ENCODE peak calls at places on chromosomes 5 and 9, in seven cellular contexts. One of them, this sample, is unnamed.

GRCh38 chr5:14108170-14108996 is 34.8 kb upstream of the TRIO start:
- DNase-seq in K562: peak; percentile 81
- DNase-seq in NCI-H446 treated with DMSO at 0.1 percent for 48 hours: peak; percentile 70
- DNase-seq in HT1080: peak; percentile 39
- DNase-seq in activated CD8-positive, alpha-beta memory T cell treated with anti-CD3 and anti-CD28 coated beads, Interleukin-2, amount 50 U/mL, for 4 hours: peak; percentile 23
- DNase-seq in effector memory CD8-positive, alpha-beta T cell: peak; percentile 9
- DNase-seq in esophagus squamous epithelium: no peak
- DNase-seq in this sample: peak; percentile 20

GRCh38 chr5:7849531-7850240 is 1.2 kb downstream of the CFAP90 start:
- DNase-seq in HT1080: no peak
- DNase-seq in NCI-H446 treated with DMSO at 0.1 percent for 48 hours: no peak
- DNase-seq in K562: no peak
- DNase-seq in effector memory CD8-positive, alpha-beta T cell: no peak
- DNase-seq in activated CD8-positive, alpha-beta memory T cell treated with anti-CD3 and anti-CD28 coated beads, Interleukin-2, amount 50 U/mL, for 4 hours: no peak
- DNase-seq in esophagus squamous epithelium: no peak
- DNase-seq in this sample: no peak

GRCh38 chr5:91332267-91333044 is 50.7 kb downstream of the ARRDC3 start:
- DNase-seq in NCI-H446 treated with DMSO at 0.1 percent for 48 hours: no peak
- DNase-seq in HT1080: peak; percentile 92
- DNase-seq in esophagus squamous epithelium: no peak
- DNase-seq in activated CD8-positive, alpha-beta memory T cell treated with anti-CD3 and anti-CD28 coated beads, Interleukin-2, amount 50 U/mL, for 4 hours: no peak
- DNase-seq in effector memory CD8-positive, alpha-beta T cell: no peak
- DNase-seq in K562: peak; percentile 38
- DNase-seq in this sample: no peak

GRCh38 chr5:143117821-143118220 is 285.7 kb downstream of the NR3C1 start:
- DNase-seq in HT1080: no peak
- DNase-seq in effector memory CD8-positive, alpha-beta T cell: no peak
- DNase-seq in esophagus squamous epithelium: no peak
- DNase-seq in activated CD8-positive, alpha-beta memory T cell treated with anti-CD3 and anti-CD28 coated beads, Interleukin-2, amount 50 U/mL, for 4 hours: no peak
- DNase-seq in K562: no peak
- DNase-seq in NCI-H446 treated with DMSO at 0.1 percent for 48 hours: no peak
- DNase-seq in this sample: no peak

GRCh38 chr5:96716716-96717115 is 54.5 kb downstream of the CAST start:
- DNase-seq in NCI-H446 treated with DMSO at 0.1 percent for 48 hours: no peak
- DNase-seq in activated CD8-positive, alpha-beta memory T cell treated with anti-CD3 and anti-CD28 coated beads, Interleukin-2, amount 50 U/mL, for 4 hours: no peak
- DNase-seq in esophagus squamous epithelium: no peak
- DNase-seq in HT1080: no peak
- DNase-seq in K562: no peak
- DNase-seq in effector memory CD8-positive, alpha-beta T cell: no peak
- DNase-seq in this sample: no peak

GRCh38 chr9:128382261-128382660 is 11.1 kb downstream of the URM1 start:
- DNase-seq in esophagus squamous epithelium: no peak
- DNase-seq in activated CD8-positive, alpha-beta memory T cell treated with anti-CD3 and anti-CD28 coated beads, Interleukin-2, amount 50 U/mL, for 4 hours: no peak
- DNase-seq in K562: no peak
- DNase-seq in effector memory CD8-positive, alpha-beta T cell: no peak
- DNase-seq in HT1080: no peak
- DNase-seq in NCI-H446 treated with DMSO at 0.1 percent for 48 hours: peak; percentile 35
- DNase-seq in this sample: no peak

GRCh38 chr9:33125871-33126822 is 41.0 kb downstream of the B4GALT1 start:
- DNase-seq in K562: peak; percentile 28
- DNase-seq in activated CD8-positive, alpha-beta memory T cell treated with anti-CD3 and anti-CD28 coated beads, Interleukin-2, amount 50 U/mL, for 4 hours: no peak
- DNase-seq in HT1080: peak; percentile 31
- DNase-seq in esophagus squamous epithelium: no peak
- DNase-seq in effector memory CD8-positive, alpha-beta T cell: no peak
- DNase-seq in NCI-H446 treated with DMSO at 0.1 percent for 48 hours: no peak
- DNase-seq in this sample: no peak

GRCh38 chr9:99966720-99967119 is 60.3 kb downstream of the STX17 start:
- DNase-seq in NCI-H446 treated with DMSO at 0.1 percent for 48 hours: no peak
- DNase-seq in K562: peak; percentile 18
- DNase-seq in esophagus squamous epithelium: no peak
- DNase-seq in activated CD8-positive, alpha-beta memory T cell treated with anti-CD3 and anti-CD28 coated beads, Interleukin-2, amount 50 U/mL, for 4 hours: no peak
- DNase-seq in effector memory CD8-positive, alpha-beta T cell: no peak
- DNase-seq in HT1080: peak; percentile 66
- DNase-seq in this sample: no peak

GRCh38 chr9:104227108-104227507 is 133.0 kb downstream of the SMC2 start:
- DNase-seq in activated CD8-positive, alpha-beta memory T cell treated with anti-CD3 and anti-CD28 coated beads, Interleukin-2, amount 50 U/mL, for 4 hours: no peak
- DNase-seq in effector memory CD8-positive, alpha-beta T cell: no peak
- DNase-seq in NCI-H446 treated with DMSO at 0.1 percent for 48 hours: no peak
- DNase-seq in K562: no peak
- DNase-seq in esophagus squamous epithelium: no peak
- DNase-seq in HT1080: no peak
- DNase-seq in this sample: no peak

GRCh38 chr9:127825319-127826051 is 22.8 kb downstream of the FPGS start:
- DNase-seq in K562: peak; percentile 89
- DNase-seq in HT1080: no peak
- DNase-seq in NCI-H446 treated with DMSO at 0.1 percent for 48 hours: no peak
- DNase-seq in effector memory CD8-positive, alpha-beta T cell: no peak
- DNase-seq in esophagus squamous epithelium: no peak
- DNase-seq in activated CD8-positive, alpha-beta memory T cell treated with anti-CD3 and anti-CD28 coated beads, Interleukin-2, amount 50 U/mL, for 4 hours: no peak
- DNase-seq in this sample: no peak

GRCh38 chr9:88237454-88238280 is 99.4 kb upstream of the SPATA31C2 start:
- DNase-seq in HT1080: no peak
- DNase-seq in activated CD8-positive, alpha-beta memory T cell treated with anti-CD3 and anti-CD28 coated beads, Interleukin-2, amount 50 U/mL, for 4 hours: no peak
- DNase-seq in effector memory CD8-positive, alpha-beta T cell: no peak
- DNase-seq in K562: no peak
- DNase-seq in esophagus squamous epithelium: no peak
- DNase-seq in NCI-H446 treated with DMSO at 0.1 percent for 48 hours: no peak
- DNase-seq in this sample: no peak

GRCh38 chr9:88258587-88258986 is 120.3 kb upstream of the SPATA31C2 start:
- DNase-seq in HT1080: no peak
- DNase-seq in activated CD8-positive, alpha-beta memory T cell treated with anti-CD3 and anti-CD28 coated beads, Interleukin-2, amount 50 U/mL, for 4 hours: no peak
- DNase-seq in NCI-H446 treated with DMSO at 0.1 percent for 48 hours: no peak
- DNase-seq in esophagus squamous epithelium: no peak
- DNase-seq in effector memory CD8-positive, alpha-beta T cell: no peak
- DNase-seq in K562: no peak
- DNase-seq in this sample: no peak